ENCODE peak calls at places on chromosomes 6 and 20, in five cellular contexts. One of them, this sample, is unnamed.

GRCh38 chr6:139536751-139537617 is 162.5 kb upstream of the CITED2 start:
- DNase-seq in Peyer's patch: peak
- DNase-seq in body of pancreas: peak
- DNase-seq in tibial nerve: no peak
- DNase-seq in uterus: no peak
- DNase-seq in this sample: no peak

GRCh38 chr6:16683524-16684194 is 77.6 kb downstream of the ATXN1 start:
- DNase-seq in tibial nerve: no peak
- DNase-seq in uterus: peak
- DNase-seq in body of pancreas: peak
- DNase-seq in Peyer's patch: peak
- DNase-seq in this sample: peak

GRCh38 chr6:45710304-45710821 is 305.3 kb downstream of the CLIC5 start:
- DNase-seq in tibial nerve: no peak
- DNase-seq in uterus: no peak
- DNase-seq in Peyer's patch: no peak
- DNase-seq in body of pancreas: peak
- DNase-seq in this sample: no peak

GRCh38 chr6:156425374-156425773 is 351.8 kb upstream of the ARID1B start:
- DNase-seq in tibial nerve: no peak
- DNase-seq in Peyer's patch: no peak
- DNase-seq in uterus: no peak
- DNase-seq in body of pancreas: no peak
- DNase-seq in this sample: no peak

GRCh38 chr6:124683507-124683906 is 278.7 kb upstream of the RNF217 start:
- DNase-seq in body of pancreas: no peak
- DNase-seq in Peyer's patch: no peak
- DNase-seq in tibial nerve: no peak
- DNase-seq in uterus: no peak
- DNase-seq in this sample: no peak

GRCh38 chr6:17210683-17211082 is 70.5 kb upstream of the RBM24 start:
- DNase-seq in body of pancreas: no peak
- DNase-seq in Peyer's patch: no peak
- DNase-seq in tibial nerve: no peak
- DNase-seq in uterus: no peak
- DNase-seq in this sample: no peak

GRCh38 chr6:108589244-108589730 is 28.6 kb downstream of the FOXO3 start:
- DNase-seq in body of pancreas: peak
- DNase-seq in Peyer's patch: peak
- DNase-seq in tibial nerve: peak
- DNase-seq in uterus: peak
- DNase-seq in this sample: peak

GRCh38 chr6:111277819-111278218 is 190.5 kb downstream of the SLC16A10 start:
- DNase-seq in body of pancreas: no peak
- DNase-seq in tibial nerve: no peak
- DNase-seq in Peyer's patch: no peak
- DNase-seq in uterus: no peak
- DNase-seq in this sample: no peak

GRCh38 chr20:46305973-46306360 is 2.3 kb downstream of the CDH22 start:
- DNase-seq in Peyer's patch: peak
- DNase-seq in uterus: no peak
- DNase-seq in body of pancreas: no peak
- DNase-seq in tibial nerve: no peak
- DNase-seq in this sample: no peak

GRCh38 chr20:46305331-46305972 is 2.8 kb downstream of the CDH22 start:
- DNase-seq in tibial nerve: no peak
- DNase-seq in Peyer's patch: peak
- DNase-seq in body of pancreas: peak
- DNase-seq in uterus: no peak
- DNase-seq in this sample: no peak

GRCh38 chr20:46307999-46308257 is 370 bp downstream of the CDH22 start:
- DNase-seq in tibial nerve: no peak
- DNase-seq in uterus: no peak
- DNase-seq in body of pancreas: no peak
- DNase-seq in Peyer's patch: no peak
- DNase-seq in this sample: no peak

GRCh38 chr20:46307139-46307998 is 929 bp downstream of the CDH22 start:
- DNase-seq in Peyer's patch: peak
- DNase-seq in tibial nerve: no peak
- DNase-seq in body of pancreas: peak
- DNase-seq in uterus: peak
- DNase-seq in this sample: no peak

GRCh38 chr20:46306743-46307138 is 1.6 kb downstream of the CDH22 start:
- DNase-seq in body of pancreas: no peak
- DNase-seq in uterus: no peak
- DNase-seq in Peyer's patch: no peak
- DNase-seq in tibial nerve: no peak
- DNase-seq in this sample: no peak
- TF ChIP-seq CTCF in body of pancreas: no peak
- TF ChIP-seq CTCF in uterus: no peak
- TF ChIP-seq CTCF in Peyer's patch: no peak
- TF ChIP-seq CTCF in tibial nerve: no peak
- TF ChIP-seq CTCF in this sample: no peak

GRCh38 chr6:32838114-32838958 is at the start of gene TAP2:
- DNase-seq in uterus: peak
- DNase-seq in body of pancreas: peak
- DNase-seq in Peyer's patch: peak
- DNase-seq in tibial nerve: peak
- DNase-seq in this sample: peak
- TF ChIP-seq POLR2A in uterus: peak
- TF ChIP-seq POLR2A in body of pancreas: no peak
- TF ChIP-seq POLR2A in Peyer's patch: peak
- TF ChIP-seq POLR2A in tibial nerve: peak
- TF ChIP-seq POLR2A in this sample: no peak

GRCh38 chr6:47044418-47044817 is 2.3 kb upstream of the ADGRF1 start:
- DNase-seq in body of pancreas: no peak
- DNase-seq in uterus: no peak
- DNase-seq in Peyer's patch: no peak
- DNase-seq in tibial nerve: no peak
- DNase-seq in this sample: no peak

GRCh38 chr6:47048638-47049037 is 6.5 kb upstream of the ADGRF1 start:
- DNase-seq in tibial nerve: no peak
- DNase-seq in body of pancreas: no peak
- DNase-seq in uterus: no peak
- DNase-seq in Peyer's patch: no peak
- DNase-seq in this sample: no peak

GRCh38 chr6:47047479-47048411 is 5.6 kb upstream of the ADGRF1 start:
- DNase-seq in uterus: peak
- DNase-seq in Peyer's patch: peak
- DNase-seq in body of pancreas: peak
- DNase-seq in tibial nerve: peak
- DNase-seq in this sample: no peak

GRCh38 chr6:47042238-47042843 is at the start of gene ADGRF1:
- DNase-seq in Peyer's patch: no peak
- DNase-seq in uterus: no peak
- DNase-seq in body of pancreas: peak
- DNase-seq in tibial nerve: no peak
- DNase-seq in this sample: no peak

GRCh38 chr6:47047097-47047478 is 5.0 kb upstream of the ADGRF1 start:
- DNase-seq in tibial nerve: no peak
- DNase-seq in Peyer's patch: no peak
- DNase-seq in body of pancreas: no peak
- DNase-seq in uterus: no peak
- DNase-seq in this sample: no peak
- H3K4me3 ChIP-seq in tibial nerve: no peak
- H3K4me3 ChIP-seq in Peyer's patch: no peak
- H3K4me3 ChIP-seq in body of pancreas: no peak
- H3K4me3 ChIP-seq in uterus: no peak
- H3K4me3 ChIP-seq in this sample: no peak

GRCh38 chr6:114344216-114344970 is 1.6 kb upstream of the HS3ST5 start:
- DNase-seq in Peyer's patch: no peak
- DNase-seq in tibial nerve: no peak
- DNase-seq in body of pancreas: no peak
- DNase-seq in uterus: no peak
- DNase-seq in this sample: no peak

GRCh38 chr6:114344971-114345274 is 2.1 kb upstream of the HS3ST5 start:
- DNase-seq in uterus: no peak
- DNase-seq in body of pancreas: no peak
- DNase-seq in tibial nerve: no peak
- DNase-seq in Peyer's patch: no peak
- DNase-seq in this sample: no peak

GRCh38 chr6:114343782-114344144 is 940 bp upstream of the HS3ST5 start:
- DNase-seq in body of pancreas: no peak
- DNase-seq in uterus: no peak
- DNase-seq in Peyer's patch: no peak
- DNase-seq in tibial nerve: no peak
- DNase-seq in this sample: no peak

GRCh38 chr6:114342086-114342825 is 567 bp downstream of the HS3ST5 start:
- DNase-seq in tibial nerve: no peak
- DNase-seq in uterus: no peak
- DNase-seq in Peyer's patch: peak
- DNase-seq in body of pancreas: no peak
- DNase-seq in this sample: no peak

DNA sequence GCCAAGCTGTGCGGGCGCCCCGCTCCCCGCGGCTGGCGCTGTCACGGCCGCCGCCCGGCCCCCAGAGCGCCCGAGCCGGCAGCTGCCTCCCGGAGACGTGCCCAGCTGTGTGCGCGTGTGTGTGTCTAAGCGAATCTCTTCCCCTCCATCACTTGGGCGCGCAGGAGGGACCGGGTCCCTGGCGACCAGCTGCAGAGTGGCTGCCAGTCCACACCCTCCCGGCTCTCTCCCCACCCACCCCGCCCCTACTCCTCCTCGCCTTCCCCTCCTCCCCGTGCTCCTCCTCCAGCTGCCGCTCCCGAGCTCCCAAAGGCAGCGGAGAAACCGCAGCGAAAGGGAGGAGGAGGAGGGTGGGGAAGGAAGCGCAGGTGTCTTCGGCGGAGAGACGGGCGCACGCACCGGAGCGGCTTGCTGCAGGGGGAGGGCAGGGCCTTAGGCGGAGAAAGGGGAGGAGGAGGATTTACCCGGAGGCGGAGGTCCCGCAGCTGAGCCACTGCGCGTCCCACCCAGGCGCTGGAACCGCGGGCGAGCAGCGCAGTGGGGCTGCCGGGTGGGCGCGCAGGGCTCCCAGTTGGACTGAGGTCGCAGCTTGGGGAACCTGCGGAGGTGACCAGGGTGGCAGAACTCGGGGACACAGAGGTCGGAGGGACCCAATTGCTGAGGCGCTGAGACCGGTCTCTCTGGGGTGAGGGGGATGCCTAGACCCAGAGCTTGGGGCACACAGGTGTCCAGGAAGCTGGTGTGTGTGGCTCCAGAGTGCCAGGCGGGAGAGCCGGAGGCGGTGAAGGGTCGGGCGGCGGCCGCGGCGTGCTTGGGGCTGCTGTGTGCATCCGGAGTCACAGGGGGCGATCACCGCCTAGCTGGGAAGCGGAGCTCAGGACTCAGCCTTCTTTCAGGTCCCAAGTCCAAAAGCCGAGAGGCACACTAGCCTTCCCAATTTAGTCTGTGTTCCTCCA is at the start of gene HS3ST5:
- DNase-seq in Peyer's patch: peak
- DNase-seq in body of pancreas: peak
- DNase-seq in uterus: no peak
- DNase-seq in tibial nerve: no peak
- DNase-seq in this sample: no peak
- TF ChIP-seq CTCF in Peyer's patch: no peak
- TF ChIP-seq CTCF in body of pancreas: peak
- TF ChIP-seq CTCF in uterus: no peak
- TF ChIP-seq CTCF in tibial nerve: peak
- TF ChIP-seq CTCF in this sample: no peak

GRCh38 chr20:33992923-33993799 is 550 bp upstream of the RALY start:
- DNase-seq in body of pancreas: peak
- DNase-seq in uterus: peak
- DNase-seq in Peyer's patch: peak
- DNase-seq in tibial nerve: peak
- DNase-seq in this sample: peak
- TF ChIP-seq POLR2A in body of pancreas: peak
- TF ChIP-seq POLR2A in uterus: peak
- TF ChIP-seq POLR2A in Peyer's patch: peak
- TF ChIP-seq POLR2A in tibial nerve: no peak
- TF ChIP-seq POLR2A in this sample: no peak